ENCODE peak calls at places on chromosomes 2 and 18, in six cellular contexts. J is stomach, Z is chondrocyte, G is PC-9, W is right atrium auricular region, H is mucosa of descending colon. B is an unnamed sample.

GRCh38 chr2:72924353-72925240 is 7.3 kb downstream of the EMX1 start:
- DNase-seq in J (peak; percentile 24), Z (peak; percentile 79), G (no peak), W (no peak), H (no peak), B (no peak)

GRCh38 chr2:179572544-179572943 is 288.9 kb downstream of the ZNF385B start:
- DNase-seq in J (no peak), Z (no peak), G (no peak), W (no peak), H (no peak), B (no peak)

GRCh38 chr18:11976882-11977281 is 4.4 kb upstream of the IMPA2 start:
- DNase-seq in J (no peak), Z (no peak), G (no peak), W (no peak), H (no peak), B (no peak)

GRCh38 chr2:51624995-51625394 is 593.1 kb upstream of the NRXN1 start:
- DNase-seq in J (no peak), Z (no peak), G (no peak), W (no peak), H (no peak), B (peak; percentile 22)

GRCh38 chr18:9918016-9918680 is 4.3 kb downstream of the VAPA start:
- DNase-seq in J (no peak), Z (no peak), G (no peak), W (no peak), H (no peak), B (peak; percentile 62)

GRCh38 chr2:16218651-16219050 is 278.3 kb downstream of the MYCN start:
- DNase-seq in J (peak; percentile 67), Z (no peak), G (no peak), W (no peak), H (no peak), B (peak; percentile 8)

GRCh38 chr18:24201699-24202687 is 63.1 kb downstream of the CABYR start:
- DNase-seq in J (no peak), Z (no peak), G (no peak), W (no peak), H (no peak), B (no peak)

GRCh38 chr2:65128297-65129190 is 1.4 kb downstream of the RAB1A start:
- DNase-seq in J (peak; percentile 53), Z (no peak), G (no peak), W (no peak), H (no peak), B (peak; percentile 62)

GRCh38 chr2:74555610-74556103 is 1.1 kb downstream of the DOK1 start:
- DNase-seq in J (no peak), Z (no peak), G (no peak), W (no peak), H (peak; percentile 60), B (no peak)

GRCh38 chr2:54456526-54457325 is 599 bp downstream of the SPTBN1 start:
- DNase-seq in J (no peak), Z (no peak), G (peak; percentile 58), W (no peak), H (no peak), B (peak; percentile 26)

GRCh38 chr2:223032187-223033142 is 19.5 kb upstream of the KCNE4 start:
- DNase-seq in J (no peak), Z (no peak), G (no peak), W (no peak), H (no peak), B (peak; percentile 35)

GRCh38 chr2:17470855-17471641 is 47.2 kb downstream of the RAD51AP2 start:
- DNase-seq in J (no peak), Z (no peak), G (peak; percentile 20), W (no peak), H (no peak), B (peak; percentile 76)
- TF ChIP-seq CTCF in J (no peak), Z (peak; percentile 50), G (peak; percentile 75), W (no peak), H (no peak), B (peak; percentile 53)

GRCh38 chr2:9950521-9951271 is 797 bp upstream of the GRHL1 start:
- DNase-seq in J (peak; percentile 51), Z (no peak), G (no peak), W (no peak), H (peak; percentile 65), B (no peak)
- TF ChIP-seq CTCF in J (no peak), Z (peak; percentile 48), G (no peak), W (peak; percentile 35), H (no peak), B (no peak)

GRCh38 chr2:13578547-13578946 is 861.8 kb downstream of the TRIB2 start:
- DNase-seq in J (no peak), Z (no peak), G (no peak), W (no peak), H (no peak), B (no peak)

GRCh38 chr2:13583609-13584008 is 866.9 kb downstream of the TRIB2 start:
- DNase-seq in J (no peak), Z (no peak), G (no peak), W (no peak), H (no peak), B (no peak)

GRCh38 chr2:13585732-13586131 is 869.0 kb downstream of the TRIB2 start:
- DNase-seq in J (no peak), Z (no peak), G (no peak), W (no peak), H (no peak), B (no peak)

GRCh38 chr2:13584020-13584419 is 867.3 kb downstream of the TRIB2 start:
- DNase-seq in J (no peak), Z (no peak), G (no peak), W (no peak), H (no peak), B (no peak)

GRCh38 chr2:13581471-13581870 is 864.7 kb downstream of the TRIB2 start:
- DNase-seq in J (no peak), Z (no peak), G (no peak), W (no peak), H (no peak), B (no peak)
- TF ChIP-seq CTCF in J (no peak), Z (no peak), G (no peak), W (no peak), H (no peak), B (no peak)

DNA sequence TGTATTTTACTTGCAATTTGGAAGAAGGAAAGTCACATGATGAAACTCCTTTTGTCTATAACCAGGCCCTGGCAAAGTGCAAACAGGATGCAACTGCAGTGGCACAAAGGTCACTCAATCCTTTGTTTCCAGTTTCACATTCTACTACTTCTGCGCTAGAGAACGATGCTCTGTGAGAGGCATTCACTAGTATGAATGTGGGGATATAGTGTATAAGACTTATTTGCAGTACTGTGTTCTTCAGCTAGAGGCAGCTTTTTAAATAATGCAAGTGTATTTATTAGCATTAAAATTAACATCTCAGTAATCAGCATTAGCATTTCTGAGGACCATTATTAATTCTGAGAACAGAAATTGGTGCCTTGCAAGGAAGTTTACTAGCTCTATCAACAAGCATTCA is 68.9 kb downstream of the PRPF40A start:
- DNase-seq in J (no peak), Z (no peak), G (no peak), W (no peak), H (no peak), B (no peak)
- TF ChIP-seq CTCF in J (no peak), Z (peak; percentile 63), G (peak; percentile 58), W (peak; percentile 53), H (no peak), B (peak; percentile 20)

DNA sequence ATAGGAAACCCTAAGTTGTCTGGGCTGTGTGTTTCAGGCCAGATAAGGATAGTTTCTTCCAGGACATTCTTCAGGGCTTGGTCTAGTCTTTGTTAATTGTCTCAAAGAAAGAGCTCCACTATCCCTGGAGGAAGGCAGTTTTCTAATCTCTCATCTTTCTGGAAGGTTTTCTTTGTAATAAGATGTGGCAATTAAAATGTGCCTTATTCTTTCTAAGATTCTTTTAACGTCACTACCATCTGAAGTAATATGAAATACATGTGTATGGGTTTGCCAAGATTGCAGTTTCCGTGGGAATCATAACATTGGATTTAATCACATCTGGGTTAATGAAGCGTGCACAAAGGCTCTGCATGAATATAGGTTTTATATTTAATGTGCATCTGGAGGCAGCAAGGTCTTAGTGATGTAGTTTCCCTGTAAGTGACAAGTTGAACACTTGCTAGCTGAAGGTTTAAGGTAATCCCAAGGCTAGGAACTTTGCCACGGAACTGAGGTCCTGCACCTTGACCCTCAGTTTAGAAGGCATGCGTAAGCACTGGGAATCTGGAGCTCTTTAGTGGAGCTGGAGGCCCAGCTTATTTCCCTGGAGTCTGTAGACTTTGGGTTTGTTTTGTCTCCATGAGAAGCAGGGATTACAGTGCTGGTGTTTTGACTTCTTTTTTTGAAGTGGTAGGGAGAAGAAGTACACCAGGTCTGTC is 25.7 kb downstream of the DIS3L2 start:
- DNase-seq in J (no peak), Z (no peak), G (no peak), W (no peak), H (no peak), B (no peak)
- TF ChIP-seq CTCF in J (no peak), Z (no peak), G (no peak), W (no peak), H (no peak), B (no peak)

DNA sequence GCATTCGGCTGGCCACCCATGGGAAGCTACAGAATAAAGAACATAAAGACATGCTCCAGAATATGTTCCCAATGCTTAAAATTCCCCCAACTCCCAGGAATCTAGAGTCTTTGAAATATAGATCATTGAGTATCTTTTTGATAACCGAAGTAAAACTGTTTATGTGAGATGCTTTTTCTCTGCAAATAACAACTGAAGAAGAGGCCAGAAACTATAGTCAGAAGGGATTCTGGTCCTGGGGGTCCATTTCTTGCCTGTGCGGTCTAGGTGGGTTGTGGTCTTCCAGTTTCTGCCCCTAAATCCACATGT is 30.6 kb upstream of the SLC66A3 start:
- DNase-seq in J (no peak), Z (no peak), G (no peak), W (no peak), H (no peak), B (no peak)
- TF ChIP-seq CTCF in J (no peak), Z (peak; percentile 64), G (peak; percentile 18), W (no peak), H (no peak), B (no peak)

GRCh38 chr2:100924122-100924519 is 78.0 kb upstream of the RPL31 start:
- DNase-seq in J (no peak), Z (no peak), G (no peak), W (peak; percentile 36), H (no peak), B (no peak)

GRCh38 chr2:100923461-100924020 is 78.5 kb upstream of the RPL31 start:
- DNase-seq in J (no peak), Z (no peak), G (no peak), W (peak; percentile 52), H (no peak), B (no peak)

GRCh38 chr2:100924520-100925451 is 77.3 kb upstream of the RPL31 start:
- DNase-seq in J (peak; percentile 35), Z (no peak), G (no peak), W (peak; percentile 88), H (no peak), B (no peak)

GRCh38 chr2:100921685-100922161 is 80.4 kb upstream of the RPL31 start:
- DNase-seq in J (no peak), Z (no peak), G (no peak), W (no peak), H (no peak), B (no peak)

GRCh38 chr2:100919316-100919715 is 82.8 kb upstream of the RPL31 start:
- DNase-seq in J (no peak), Z (no peak), G (no peak), W (no peak), H (no peak), B (no peak)
- TF ChIP-seq CTCF in J (no peak), Z (peak; percentile 61), G (no peak), W (peak; percentile 29), H (no peak), B (no peak)

GRCh38 chr2:194819367-194819766 is 837.7 kb upstream of the SLC39A10 start:
- DNase-seq in J (no peak), Z (no peak), G (no peak), W (no peak), H (no peak), B (peak; percentile 50)
- TF ChIP-seq CTCF in J (no peak), Z (peak; percentile 66), G (peak; percentile 23), W (no peak), H (no peak), B (peak; percentile 20)

B was measured in MCF 10A.